ENCODE peak calls at places on chromosomes 6 and 20, in four cellular contexts. D, C, W and Z are unnamed samples.

GRCh38 chr6:116461563-116462507 is 660 bp downstream of the CALHM6 start:
- DNase-seq in W (peak; percentile 77), C (peak; percentile 10), D (peak; percentile 69), Z (peak; percentile 68)

GRCh38 chr6:36432151-36432633 is 10.5 kb downstream of the PXT1 start:
- DNase-seq in C (no peak), D (no peak), W (peak; percentile 93), Z (no peak)

GRCh38 chr20:3047486-3048419 is 1.9 kb downstream of the MRPS26 start:
- DNase-seq in C (no peak), D (no peak), W (no peak), Z (no peak)

GRCh38 chr6:3965071-3965718 is 113.7 kb downstream of the FAM217A start:
- DNase-seq in W (peak; percentile 47), D (no peak), C (no peak), Z (no peak)

GRCh38 chr20:3595541-3595940 is 67.7 kb downstream of the GFRA4 start:
- DNase-seq in C (no peak), D (no peak), W (no peak), Z (no peak)

GRCh38 chr6:132952998-132953397 is 138.6 kb downstream of the RPS12 start:
- DNase-seq in C (no peak), D (no peak), W (no peak), Z (no peak)

GRCh38 chr6:89242574-89243330 is 25.6 kb upstream of the GABRR1 start:
- DNase-seq in D (no peak), C (no peak), W (peak; percentile 49), Z (no peak)

GRCh38 chr6:135922746-135923145 is 71.2 kb downstream of the PDE7B start:
- DNase-seq in D (no peak), W (peak; percentile 69), C (no peak), Z (no peak)

GRCh38 chr6:83815631-83816030 is 37.5 kb upstream of the RIPPLY2 start:
- DNase-seq in C (no peak), D (no peak), W (peak; percentile 29), Z (no peak)

GRCh38 chr6:80872194-80872950 is 765.9 kb downstream of the BCKDHB start:
- DNase-seq in C (no peak), W (no peak), D (no peak), Z (no peak)

GRCh38 chr6:98137391-98137790 is 697.0 kb upstream of the POU3F2 start:
- DNase-seq in D (no peak), W (no peak), C (no peak), Z (no peak)

GRCh38 chr20:54292186-54292585 is 84.3 kb downstream of the PFDN4 start:
- DNase-seq in W (no peak), C (no peak), D (no peak), Z (no peak)

GRCh38 chr20:50077818-50078601 is 34.9 kb downstream of the UBE2V1 start:
- DNase-seq in C (no peak), W (no peak), D (no peak), Z (no peak)

GRCh38 chr6:72446427-72446826 is 175.4 kb upstream of the KCNQ5 start:
- DNase-seq in C (no peak), W (no peak), D (no peak), Z (no peak)

GRCh38 chr6:76264466-76264865 is 192.0 kb upstream of the IMPG1 start:
- DNase-seq in C (no peak), D (no peak), W (peak; percentile 20), Z (no peak)

GRCh38 chr6:125748534-125749111 is 809 bp upstream of the HEY2 start:
- DNase-seq in D (no peak), C (no peak), W (peak; percentile 21), Z (peak; percentile 32)

GRCh38 chr6:106979435-106979884 is 4.9 kb upstream of the CD24 start:
- DNase-seq in C (peak; percentile 66), D (peak; percentile 83), W (peak; percentile 80), Z (peak; percentile 86)

GRCh38 chr6:161359617-161359945 is 85.7 kb upstream of the AGPAT4 start:
- DNase-seq in D (no peak), C (no peak), W (no peak), Z (no peak)

GRCh38 chr6:56914791-56915658 is 39.9 kb upstream of the BEND6 start:
- DNase-seq in W (no peak), D (no peak), C (no peak), Z (no peak)

GRCh38 chr6:3193102-3193837 is 34.2 kb downstream of the TUBB2B start:
- DNase-seq in C (no peak), D (no peak), W (no peak), Z (no peak)

GRCh38 chr6:106974999-106975698 is 620 bp upstream of the CD24 start:
- DNase-seq in W (peak; percentile 58), D (no peak), C (no peak), Z (peak; percentile 71)

GRCh38 chr6:103680116-103680515 is 1179.6 kb downstream of the HACE1 start:
- DNase-seq in W (no peak), D (no peak), C (no peak), Z (no peak)

GRCh38 chr6:46010270-46010669 is 5.4 kb downstream of the CLIC5 start:
- DNase-seq in C (no peak), W (no peak), D (no peak), Z (no peak)

GRCh38 chr20:57513199-57513598 is 11.7 kb downstream of the CTCFL start:
- DNase-seq in W (no peak), C (no peak), D (no peak), Z (no peak)

GRCh38 chr6:56073315-56073714 is 174.1 kb downstream of the COL21A1 start:
- DNase-seq in C (no peak), W (no peak), D (no peak), Z (no peak)